ENCODE peak calls at places on chromosomes 7 and 10, in six cellular contexts. U, I, W, P, S and Z are unnamed samples. For H3K4me1, the result is how much of the 10 kb centered on the place peaks cover.

GRCh38 chr7:73851410-73852338 is 9.3 kb upstream of the TMEM270 start:
- DNase-seq in U (peak), I (no peak), W (no peak), P (peak), S (peak), Z (no peak)

GRCh38 chr7:29812185-29812876 is 6.0 kb downstream of the WIPF3 start:
- DNase-seq in U (peak), I (no peak), W (no peak), P (no peak), S (no peak), Z (no peak)

GRCh38 chr7:139600306-139600705 is 76.8 kb downstream of the CLEC2L start:
- DNase-seq in U (no peak), I (no peak), W (no peak), P (no peak), S (no peak), Z (no peak)

GRCh38 chr7:55980266-55980665 is 15.9 kb downstream of the NIPSNAP2 start:
- DNase-seq in U (no peak), I (no peak), W (no peak), P (no peak), S (no peak), Z (no peak)

GRCh38 chr10:69846252-69847000 is 44.7 kb downstream of the COL13A1 start:
- DNase-seq in U (peak), I (no peak), W (no peak), P (no peak), S (no peak), Z (no peak)

GRCh38 chr10:34698979-34699378 is 116.1 kb downstream of the PARD3 start:
- DNase-seq in U (peak), I (no peak), W (no peak), P (no peak), S (no peak), Z (no peak)

GRCh38 chr10:48365668-48366067 is 59.2 kb downstream of the MAPK8 start:
- DNase-seq in U (peak), I (no peak), W (no peak), P (no peak), S (no peak), Z (no peak)

GRCh38 chr7:108669958-108670357 is 100.3 kb downstream of the DNAJB9 start:
- DNase-seq in U (no peak), I (no peak), W (no peak), P (no peak), S (no peak), Z (no peak)

GRCh38 chr10:127872011-127872741 is 20.6 kb downstream of the CLRN3 start:
- DNase-seq in U (peak), I (no peak), W (no peak), P (no peak), S (no peak), Z (no peak)

GRCh38 chr7:33836797-33837355 is 68.5 kb upstream of the BMPER start:
- DNase-seq in U (peak), I (peak), W (no peak), P (no peak), S (no peak), Z (no peak)

GRCh38 chr7:33764752-33765451 is 140.4 kb upstream of the BMPER start:
- DNase-seq in U (peak), I (no peak), W (no peak), P (peak), S (peak), Z (no peak)

GRCh38 chr7:103065666-103066065 is 8.9 kb downstream of the FBXL13 start:
- DNase-seq in U (peak), I (peak), W (no peak), P (peak), S (no peak), Z (peak)

GRCh38 chr10:105800626-105801025 is 1159.5 kb downstream of the SORCS3 start:
- DNase-seq in U (no peak), I (no peak), W (no peak), P (no peak), S (no peak), Z (no peak)

GRCh38 chr10:2874963-2875362 is 192.4 kb upstream of the PFKP start:
- DNase-seq in U (no peak), I (no peak), W (no peak), P (no peak), S (no peak), Z (no peak)

GRCh38 chr7:75743455-75743859 is 4.7 kb upstream of the HIP1 start:
- DNase-seq in U (no peak), I (no peak), W (no peak), P (peak), S (no peak), Z (no peak)

GRCh38 chr10:112585960-112586359 is 138.9 kb downstream of the VTI1A start:
- DNase-seq in U (no peak), I (no peak), W (no peak), P (peak), S (no peak), Z (no peak)

GRCh38 chr10:59830601-59831259 is 75.6 kb downstream of the CCDC6 start:
- DNase-seq in U (peak), I (peak), W (peak), P (peak), S (peak), Z (peak)

GRCh38 chr7:140683657-140684056 is 10.9 kb downstream of the ADCK2 start:
- DNase-seq in U (no peak), I (no peak), W (no peak), P (no peak), S (no peak), Z (no peak)
- H4K91ac ChIP-seq in U (no peak), I (no peak), W (no peak), P (no peak), S (peak), Z (no peak)

GRCh38 chr7:158662610-158663427 is 41.8 kb downstream of the NCAPG2 start:
- DNase-seq in U (no peak), I (no peak), W (no peak), P (no peak), S (no peak), Z (no peak)

GRCh38 chr7:158658475-158658874 is 46.1 kb downstream of the NCAPG2 start:
- DNase-seq in U (no peak), I (no peak), W (no peak), P (no peak), S (no peak), Z (no peak)

GRCh38 chr7:158663428-158663741 is 41.2 kb downstream of the NCAPG2 start:
- DNase-seq in U (no peak), I (no peak), W (no peak), P (no peak), S (no peak), Z (no peak)

DNA sequence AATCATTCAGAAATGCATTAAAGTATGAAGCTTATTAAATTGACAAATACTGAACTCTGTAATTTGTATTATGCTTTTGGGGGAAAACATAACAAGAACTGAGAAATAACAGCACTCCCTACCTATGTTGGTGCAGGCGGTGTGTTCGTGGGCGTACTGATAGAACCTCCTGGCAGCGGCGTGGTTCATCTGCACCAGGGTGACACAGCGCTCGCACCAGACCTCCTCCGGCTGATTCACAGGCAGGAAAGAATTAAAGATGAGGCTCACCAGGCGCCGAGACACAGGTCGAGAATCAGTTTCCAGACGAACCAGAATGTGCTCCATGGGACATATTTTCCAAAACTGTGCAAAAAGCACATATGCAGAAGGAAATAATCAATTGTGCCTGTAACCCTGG is 40.2 kb downstream of the NCAPG2 start:
- DNase-seq in U (no peak), I (no peak), W (no peak), P (no peak), S (no peak), Z (no peak)
- H3K4me1 ChIP-seq in U (under half), I (under half), W (under half), P (under half), S (under half), Z (under half)

DNA sequence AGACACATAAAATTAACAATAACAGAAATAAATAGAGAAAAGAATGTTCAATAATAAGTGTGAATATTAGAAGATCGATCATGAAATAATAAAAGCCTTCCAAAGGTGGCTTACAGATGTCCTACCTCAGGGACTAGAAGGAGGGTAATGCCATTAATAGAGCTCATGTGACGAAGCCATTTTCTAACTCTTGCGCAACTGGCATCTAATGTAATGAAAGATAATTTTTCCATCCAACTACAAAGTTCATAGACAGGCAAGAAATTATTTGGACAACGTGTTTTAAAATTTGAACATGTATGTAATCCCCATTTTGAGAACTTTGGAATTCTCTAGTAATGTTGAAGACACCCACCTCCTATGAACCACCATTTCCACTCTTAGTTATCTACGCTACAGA is 1394.3 kb upstream of the LRRTM3 start:
- DNase-seq in U (no peak), I (no peak), W (no peak), P (no peak), S (no peak), Z (no peak)
- H4K91ac ChIP-seq in U (no peak), I (no peak), W (no peak), P (no peak), S (no peak), Z (no peak)

GRCh38 chr7:2148189-2148588 is 84.6 kb downstream of the MAD1L1 start:
- DNase-seq in U (no peak), I (no peak), W (no peak), P (no peak), S (no peak), Z (no peak)
- H3K4me1 ChIP-seq in U (under half), I (under half), W (under half), P (under half), S (under half), Z (under half)

GRCh38 chr10:51206471-51206870 is 132.2 kb downstream of the PRKG1 start:
- DNase-seq in U (no peak), I (no peak), W (no peak), P (no peak), S (no peak), Z (no peak)
- H4K91ac ChIP-seq in U (no peak), I (no peak), W (no peak), P (no peak), S (no peak), Z (no peak)

DNA sequence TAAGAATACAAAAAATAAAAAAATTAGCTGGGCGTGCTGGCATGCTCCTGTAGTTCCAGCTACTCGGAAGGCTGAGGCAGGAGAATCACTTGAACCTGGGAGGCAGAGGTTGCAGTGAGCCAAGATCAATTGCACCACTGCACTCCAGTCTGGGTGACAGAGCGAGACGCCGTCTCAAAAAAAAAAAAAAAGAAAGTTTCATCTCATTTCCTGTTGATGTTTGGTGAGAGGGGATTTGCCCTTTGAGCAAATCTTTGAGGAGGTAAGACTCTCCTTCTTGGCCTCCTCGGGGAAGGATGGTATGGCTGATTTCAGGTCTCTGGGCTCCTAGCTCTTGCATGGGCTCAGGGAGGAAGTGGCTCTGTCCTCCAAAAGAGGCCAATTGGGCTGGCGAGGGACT is 3.6 kb upstream of the GRID2IP start:
- DNase-seq in U (no peak), I (no peak), W (no peak), P (no peak), S (no peak), Z (no peak)
- H3K4me1 ChIP-seq in U (under half), I (under half), W (under half), P (under half), S (under half), Z (under half)

GRCh38 chr10:78150756-78151155 is 117.1 kb downstream of the RPS24 start:
- DNase-seq in U (no peak), I (no peak), W (no peak), P (no peak), S (no peak), Z (no peak)
- H4K91ac ChIP-seq in U (no peak), I (no peak), W (no peak), P (no peak), S (no peak), Z (no peak)

GRCh38 chr10:44975487-44976331 is 2.9 kb downstream of the DEPP1 start:
- DNase-seq in U (peak), I (peak), W (no peak), P (peak), S (no peak), Z (no peak)

GRCh38 chr10:44973323-44974081 is 5.1 kb downstream of the DEPP1 start:
- DNase-seq in U (no peak), I (peak), W (no peak), P (no peak), S (no peak), Z (no peak)

GRCh38 chr10:44972874-44973306 is 5.7 kb downstream of the DEPP1 start:
- DNase-seq in U (no peak), I (no peak), W (no peak), P (no peak), S (no peak), Z (no peak)

GRCh38 chr10:44974628-44975431 is 3.8 kb downstream of the DEPP1 start:
- DNase-seq in U (no peak), I (peak), W (no peak), P (peak), S (peak), Z (peak)

DNA sequence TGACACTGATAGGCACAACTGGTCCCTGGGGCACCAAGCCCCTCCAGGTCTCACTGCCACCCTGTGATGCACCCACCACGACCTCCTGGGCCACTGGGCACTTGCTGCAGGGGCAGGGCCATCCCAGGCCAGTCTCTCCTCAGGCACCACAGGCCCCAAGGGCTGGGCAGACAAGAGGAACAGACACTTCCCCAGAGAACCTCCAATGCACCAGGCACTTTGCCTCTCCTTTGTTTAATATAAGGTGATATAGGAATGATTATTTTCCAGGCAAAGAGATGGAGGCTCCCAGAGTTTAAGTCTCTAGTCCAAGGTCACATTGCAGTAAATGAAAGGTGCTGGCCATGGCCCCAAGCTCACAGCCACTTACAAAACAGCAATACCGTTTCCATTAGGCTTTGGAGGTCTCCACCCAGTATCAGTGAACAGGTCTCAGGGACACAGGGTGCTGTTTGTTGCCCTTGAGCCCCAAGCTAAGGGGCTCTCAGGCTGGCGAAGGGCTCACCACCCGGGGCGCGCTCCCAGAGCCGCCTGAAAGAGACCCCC is 4.5 kb downstream of the DEPP1 start:
- DNase-seq in U (no peak), I (no peak), W (no peak), P (no peak), S (no peak), Z (no peak)
- H3K4me1 ChIP-seq in U (under half), I (under half), W (under half), P (under half), S (under half), Z (under half)

GRCh38 chr10:73287441-73287840 is 35.0 kb upstream of the MRPS16 start:
- DNase-seq in U (no peak), I (no peak), W (no peak), P (no peak), S (no peak), Z (no peak)
- H4K91ac ChIP-seq in U (no peak), I (no peak), W (no peak), P (no peak), S (no peak), Z (no peak)